ENCODE peak calls at places on chromosomes 7 and 10, in five cellular contexts. A is SK-N-SH, E is neural crest cell, Z is endothelial cell, C is kidney tubule cell. G is an unnamed sample.
A peak's percentile ranks its signal among the peaks of the same experiment; 100 is the strongest.

GRCh38 chr7:155459867-155460461 is 2.0 kb downstream of the EN2 start:
- DNase-seq in A (no peak), E (no peak), Z (no peak), C (no peak), G (no peak)

GRCh38 chr10:102515724-102516123 is 12.0 kb downstream of the SUFU start:
- DNase-seq in A (no peak), E (no peak), Z (no peak), C (no peak), G (no peak)

GRCh38 chr7:56091591-56091990 is 1.2 kb downstream of the PHKG1 start:
- DNase-seq in C (no peak), Z (no peak), E (no peak), A (no peak), G (no peak)

GRCh38 chr7:3109516-3109915 is 65.8 kb upstream of the CARD11 start:
- DNase-seq in E (no peak), A (no peak), Z (no peak), C (no peak), G (no peak)

GRCh38 chr10:123553810-123554430 is 112.2 kb upstream of the GPR26 start:
- DNase-seq in A (no peak), E (no peak), Z (no peak), C (no peak), G (no peak)

GRCh38 chr7:133873631-133874030 is 253.5 kb upstream of the LRGUK start:
- DNase-seq in A (no peak), Z (no peak), C (no peak), E (no peak), G (no peak)

GRCh38 chr10:13396369-13396768 is 48.3 kb upstream of the SEPHS1 start:
- DNase-seq in Z (no peak), E (no peak), C (no peak), A (no peak), G (no peak)

GRCh38 chr7:138837627-138838026 is 39.6 kb upstream of the ATP6V0A4 start:
- DNase-seq in C (no peak), A (no peak), E (no peak), Z (peak; percentile 28), G (peak; percentile 14)

GRCh38 chr10:61621538-61622150 is 41.1 kb upstream of the CABCOCO1 start:
- DNase-seq in Z (no peak), E (peak; percentile 33), A (no peak), C (no peak), G (peak; percentile 45)

GRCh38 chr10:113139695-113140094 is 189.6 kb downstream of the TCF7L2 start:
- DNase-seq in E (no peak), Z (no peak), A (peak; percentile 37), C (no peak), G (no peak)

GRCh38 chr7:105224884-105225651 is 163.7 kb downstream of the SRPK2 start:
- DNase-seq in C (peak; percentile 97), Z (no peak), E (no peak), A (peak; percentile 36), G (peak; percentile 96)

GRCh38 chr10:2898509-2898860 is 168.9 kb upstream of the PFKP start:
- DNase-seq in Z (no peak), C (no peak), A (no peak), E (no peak), G (no peak)

GRCh38 chr10:73785721-73786511 is 510 bp downstream of the ZSWIM8 start:
- DNase-seq in E (no peak), Z (peak; percentile 60), A (peak; percentile 59), C (peak; percentile 67), G (peak; percentile 50)

GRCh38 chr7:155318245-155318644 is 20.6 kb downstream of the INSIG1 start:
- DNase-seq in E (no peak), A (no peak), C (no peak), Z (no peak), G (no peak)

GRCh38 chr7:130298927-130299326 is 6.0 kb downstream of the CPA4 start:
- DNase-seq in C (no peak), E (no peak), A (no peak), Z (no peak), G (peak; percentile 40)

GRCh38 chr10:108388716-108389115 is 1224.2 kb upstream of the SORCS1 start:
- DNase-seq in A (no peak), E (no peak), C (no peak), Z (no peak), G (no peak)

GRCh38 chr10:77925795-77926565 is 575 bp downstream of the DLG5 start:
- DNase-seq in A (peak; percentile 67), E (peak; percentile 35), Z (peak; percentile 48), C (peak; percentile 58), G (peak; percentile 46)

GRCh38 chr10:52786098-52786497 is 13.5 kb upstream of the MBL2 start:
- DNase-seq in Z (no peak), E (no peak), C (no peak), A (no peak), G (no peak)

GRCh38 chr10:117145019-117145418 is 6.9 kb upstream of the VAX1 start:
- DNase-seq in Z (no peak), E (no peak), A (no peak), C (no peak), G (no peak)

GRCh38 chr10:76231258-76231934 is 800.0 kb downstream of the LRMDA start:
- DNase-seq in Z (no peak), E (no peak), A (no peak), C (no peak), G (no peak)

GRCh38 chr10:8979976-8980375 is 925.5 kb downstream of the GATA3 start:
- DNase-seq in E (no peak), A (no peak), Z (no peak), C (no peak), G (no peak)

GRCh38 chr7:16755397-16755796 is 1.8 kb downstream of the TSPAN13 start:
- DNase-seq in A (no peak), Z (no peak), C (peak; percentile 60), E (no peak), G (peak; percentile 62)

GRCh38 chr7:13829914-13830603 is 159.4 kb downstream of the ETV1 start:
- DNase-seq in A (no peak), E (no peak), Z (no peak), C (no peak), G (peak; percentile 49)

GRCh38 chr10:54065106-54065505 is 735.9 kb downstream of the PCDH15 start:
- DNase-seq in A (no peak), C (no peak), Z (no peak), E (no peak), G (no peak)

GRCh38 chr10:2895616-2896196 is 171.6 kb upstream of the PFKP start:
- DNase-seq in C (no peak), Z (no peak), E (no peak), A (no peak), G (no peak)

GRCh38 chr7:23893942-23894890 is 184.2 kb downstream of the STK31 start:
- DNase-seq in C (no peak), E (no peak), Z (no peak), A (peak; percentile 44), G (no peak)

GRCh38 chr7:117114272-117114671 is 161.0 kb downstream of the ST7 start:
- DNase-seq in C (no peak), E (no peak), Z (no peak), A (no peak), G (no peak)

GRCh38 chr10:5575482-5576153 is 50.9 kb downstream of the CALML3 start:
- DNase-seq in C (no peak), E (no peak), A (no peak), Z (no peak), G (no peak)